ENCODE peak calls at places on chromosomes 4 and X, in six cellular contexts. H is GM03348, P is SW480, S is coronary artery, O is C1 segment of cervical spinal cord, Q is OCI-LY7. I is an unnamed sample.

GRCh38 chr4:176077561-176077960 is 11.9 kb downstream of the WDR17 start:
- DNase-seq in P (no peak), O (no peak), H (no peak), Q (no peak), S (no peak), I (no peak)

GRCh38 chrX:107551546-107551945 is 76.8 kb upstream of the PRPS1 start:
- DNase-seq in H (no peak), P (no peak), O (peak; percentile 8), S (no peak), Q (no peak), I (no peak)

GRCh38 chr4:79150820-79151416 is 174.9 kb downstream of the NAA11 start:
- DNase-seq in O (no peak), S (no peak), Q (no peak), H (no peak), P (no peak), I (no peak)

GRCh38 chr4:1167244-1167949 is 5.0 kb downstream of the SPON2 start:
- DNase-seq in P (no peak), Q (peak; percentile 97), S (no peak), H (peak; percentile 91), O (no peak), I (peak; percentile 83)

GRCh38 chr4:10047967-10048366 is 26.7 kb upstream of the SLC2A9 start:
- DNase-seq in H (no peak), Q (no peak), P (no peak), S (no peak), O (no peak), I (no peak)

GRCh38 chr4:183384983-183385382 is 59.5 kb upstream of the CDKN2AIP start:
- DNase-seq in S (no peak), Q (no peak), H (no peak), O (no peak), P (no peak), I (no peak)

GRCh38 chr4:42339935-42340406 is 57.3 kb upstream of the SHISA3 start:
- DNase-seq in H (peak; percentile 27), Q (no peak), S (no peak), O (no peak), P (no peak), I (no peak)

GRCh38 chr4:156496797-156497196 is 474.8 kb downstream of the PDGFC start:
- DNase-seq in P (no peak), H (peak; percentile 28), S (no peak), Q (no peak), O (no peak), I (no peak)

GRCh38 chr4:87118826-87119225 is 101.6 kb downstream of the KLHL8 start:
- DNase-seq in O (no peak), P (no peak), H (no peak), Q (peak; percentile 9), S (no peak), I (no peak)

GRCh38 chr4:166400270-166400894 is 527.3 kb downstream of the TLL1 start:
- DNase-seq in H (no peak), Q (no peak), O (no peak), P (no peak), S (no peak), I (no peak)

GRCh38 chr4:167196386-167196785 is 37.9 kb downstream of the SPOCK3 start:
- DNase-seq in P (no peak), O (no peak), S (no peak), H (no peak), Q (no peak), I (no peak)

GRCh38 chr4:122874194-122874593 is 47.6 kb downstream of the FGF2 start:
- DNase-seq in O (no peak), P (no peak), H (peak; percentile 77), S (no peak), Q (no peak), I (no peak)

GRCh38 chrX:68665502-68665901 is 18.0 kb downstream of the STARD8 start:
- DNase-seq in P (no peak), Q (no peak), O (no peak), S (no peak), H (no peak), I (no peak)

GRCh38 chr4:94519925-94520789 is 68.4 kb downstream of the PDLIM5 start:
- DNase-seq in S (no peak), P (no peak), O (no peak), Q (no peak), H (no peak), I (no peak)

GRCh38 chr4:142367326-142368188 is 478.5 kb downstream of the INPP4B start:
- DNase-seq in S (no peak), O (no peak), P (no peak), H (no peak), Q (no peak), I (no peak)

GRCh38 chr4:15765910-15766703 is 12.0 kb upstream of the CD38 start:
- DNase-seq in O (no peak), P (no peak), Q (peak; percentile 82), S (no peak), H (no peak), I (no peak)

GRCh38 chr4:103424853-103425252 is 226.7 kb upstream of the CENPE start:
- DNase-seq in S (no peak), P (no peak), H (no peak), O (no peak), Q (no peak), I (no peak)

GRCh38 chr4:106305435-106306055 is 10.5 kb downstream of the TBCK start:
- DNase-seq in P (no peak), Q (no peak), S (no peak), H (no peak), O (no peak), I (no peak)

GRCh38 chr4:105965183-105965800 is 70.0 kb downstream of the NPNT start:
- DNase-seq in O (no peak), H (no peak), Q (no peak), P (no peak), S (no peak), I (no peak)

GRCh38 chrX:40646489-40647306 is 663 bp downstream of the CXorf38 start:
- DNase-seq in Q (peak; percentile 33), O (no peak), H (peak; percentile 37), P (peak; percentile 26), S (peak; percentile 78), I (no peak)

GRCh38 chrX:103376118-103376978 is at the start of gene BEX3:
- DNase-seq in O (peak; percentile 31), P (peak; percentile 37), Q (no peak), H (peak; percentile 66), S (no peak), I (no peak)

I was measured in memory B cell.